ENCODE peak calls at places on chromosomes 5 and 9, in seven cellular contexts. F is breast epithelium, U is adrenal gland, J is A549, E is neural progenitor cell, A is pancreas, K is foreskin keratinocyte. P is an unnamed sample.

GRCh38 chr5:43073597-43074546 is 33.8 kb upstream of the ANXA2R start:
- DNase-seq in F (no peak), U (peak; percentile 50), J (peak; percentile 41), E (peak; percentile 46), A (no peak), K (no peak), P (no peak)

GRCh38 chr5:2530609-2531008 is 220.9 kb downstream of the IRX2 start:
- DNase-seq in F (no peak), U (no peak), J (no peak), E (no peak), A (no peak), K (no peak), P (no peak)

GRCh38 chr5:75465480-75465879 is 45.9 kb downstream of the CERT1 start:
- DNase-seq in F (no peak), U (no peak), J (no peak), E (no peak), A (no peak), K (no peak), P (no peak)

GRCh38 chr5:1489754-1490153 is 34.0 kb downstream of the LPCAT1 start:
- DNase-seq in F (no peak), U (no peak), J (no peak), E (no peak), A (no peak), K (no peak), P (no peak)

GRCh38 chr5:131997026-131997726 is 14.3 kb downstream of the ACSL6 start:
- DNase-seq in F (no peak), U (no peak), J (no peak), E (no peak), A (no peak), K (no peak), P (no peak)

GRCh38 chr5:33438996-33439395 is 1.8 kb upstream of the TARS1 start:
- DNase-seq in F (no peak), U (no peak), J (no peak), E (no peak), A (no peak), K (no peak), P (no peak)

GRCh38 chr5:37400501-37400900 is 21.4 kb downstream of the WDR70 start:
- DNase-seq in F (no peak), U (no peak), J (no peak), E (no peak), A (no peak), K (no peak), P (no peak)

GRCh38 chr5:154312571-154312970 is 122.0 kb downstream of the GALNT10 start:
- DNase-seq in F (no peak), U (no peak), J (no peak), E (no peak), A (no peak), K (no peak), P (peak; percentile 30)

GRCh38 chr9:121376214-121376830 is 6.3 kb upstream of the STOM start:
- DNase-seq in F (no peak), U (no peak), J (no peak), E (no peak), A (no peak), K (no peak), P (no peak)

GRCh38 chr5:1930880-1931589 is 48.3 kb upstream of the IRX4 start:
- DNase-seq in F (no peak), U (no peak), J (no peak), E (peak; percentile 72), A (peak; percentile 39), K (peak; percentile 17), P (peak; percentile 27)

GRCh38 chr5:66850354-66851075 is 254.3 kb downstream of the MAST4 start:
- DNase-seq in F (no peak), U (no peak), J (no peak), E (no peak), A (no peak), K (peak; percentile 95), P (peak; percentile 65)

GRCh38 chr5:115875447-115875846 is 33.7 kb downstream of the AP3S1 start:
- DNase-seq in F (no peak), U (no peak), J (no peak), E (peak; percentile 26), A (no peak), K (no peak), P (no peak)

GRCh38 chr9:129176786-129177442 is 1.1 kb downstream of the IER5L start:
- DNase-seq in F (no peak), U (peak; percentile 56), J (no peak), E (peak; percentile 75), A (peak; percentile 59), K (no peak), P (peak; percentile 55)

GRCh38 chr9:122007837-122008236 is 85.3 kb downstream of the TTLL11 start:
- DNase-seq in F (no peak), U (no peak), J (no peak), E (no peak), A (no peak), K (no peak), P (no peak)

GRCh38 chr9:126158591-126159519 is 167.8 kb upstream of the MVB12B start:
- DNase-seq in F (no peak), U (no peak), J (no peak), E (no peak), A (no peak), K (no peak), P (no peak)

GRCh38 chr9:70127036-70127435 is 83.4 kb downstream of the MAMDC2 start:
- DNase-seq in F (no peak), U (no peak), J (no peak), E (no peak), A (no peak), K (no peak), P (no peak)

GRCh38 chr9:120919639-120920494 is 6.7 kb downstream of the TRAF1 start:
- DNase-seq in F (no peak), U (no peak), J (no peak), E (no peak), A (no peak), K (no peak), P (no peak)

GRCh38 chr5:33297760-33298216 is 143.0 kb upstream of the TARS1 start:
- DNase-seq in F (no peak), U (no peak), J (no peak), E (no peak), A (no peak), K (no peak), P (no peak)

GRCh38 chr5:38208782-38209378 is 49.5 kb upstream of the EGFLAM start:
- DNase-seq in F (no peak), U (peak; percentile 43), J (peak; percentile 19), E (peak; percentile 68), A (no peak), K (peak; percentile 12), P (peak; percentile 58)

GRCh38 chr9:114006931-114007691 is 71.0 kb downstream of the AMBP start:
- DNase-seq in F (peak; percentile 16), U (peak; percentile 24), J (no peak), E (no peak), A (peak; percentile 19), K (no peak), P (no peak)

GRCh38 chr5:93342563-93343061 is 238.4 kb downstream of the NR2F1-AS1 start:
- DNase-seq in F (no peak), U (no peak), J (no peak), E (no peak), A (no peak), K (no peak), P (no peak)

GRCh38 chr5:92822183-92822582 is 758.8 kb downstream of the NR2F1-AS1 start:
- DNase-seq in F (no peak), U (no peak), J (no peak), E (no peak), A (no peak), K (no peak), P (no peak)

GRCh38 chr5:159695741-159696294 is 220.5 kb upstream of the ADRA1B start:
- DNase-seq in F (no peak), U (peak; percentile 22), J (no peak), E (no peak), A (no peak), K (no peak), P (no peak)

GRCh38 chr5:37926732-37927131 is 86.9 kb upstream of the GDNF start:
- DNase-seq in F (no peak), U (no peak), J (no peak), E (no peak), A (no peak), K (peak; percentile 75), P (peak; percentile 57)

GRCh38 chr9:34377402-34377741 is 674 bp upstream of the MYORG start:
- DNase-seq in F (peak; percentile 38), U (peak; percentile 65), J (peak; percentile 21), E (peak; percentile 47), A (peak; percentile 76), K (no peak), P (peak; percentile 30)

GRCh38 chr5:176744584-176744965 is 65.8 kb upstream of the UNC5A start:
- DNase-seq in F (no peak), U (no peak), J (peak; percentile 28), E (peak; percentile 53), A (no peak), K (no peak), P (no peak)
- TF ChIP-seq CTCF in F (no peak), U (peak; percentile 28), J (peak; percentile 32), E (peak; percentile 64), A (no peak), K (peak; percentile 46), P (no peak)

GRCh38 chr9:91421022-91421765 is 2.4 kb downstream of the NFIL3 start:
- DNase-seq in F (no peak), U (peak; percentile 49), J (no peak), E (peak; percentile 80), A (peak; percentile 44), K (no peak), P (peak; percentile 51)
- H3K27ac ChIP-seq in F (peak overlapping the region; percentile 93), U (peak overlapping the region; percentile 98), J (peak overlapping the region; percentile 15), E (no peak overlapping the region), A (peak overlapping the region; percentile 97), K (peak overlapping the region; percentile 85), P (peak overlapping the region; percentile 76)

DNA sequence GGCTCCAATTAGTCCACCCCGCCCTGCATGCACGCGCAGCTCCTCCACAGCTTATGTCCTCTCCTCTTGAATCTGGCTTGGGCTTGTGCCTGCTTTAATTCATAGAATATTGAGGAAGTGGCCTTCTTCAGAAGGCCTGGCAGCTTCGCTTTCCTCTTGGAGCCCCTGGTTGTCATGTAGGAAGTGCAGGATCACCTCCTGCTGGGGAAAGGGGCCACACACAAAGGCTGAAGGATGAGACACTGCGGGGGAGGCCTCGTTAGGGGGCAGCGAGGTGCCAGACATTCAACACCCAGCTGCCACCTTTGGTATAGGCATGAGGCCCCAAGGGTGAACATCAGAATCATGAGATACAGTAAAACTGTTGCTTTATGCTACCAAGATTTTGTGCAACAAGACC is 2.7 kb upstream of the CNOT6 start:
- DNase-seq in F (no peak), U (no peak), J (no peak), E (no peak), A (no peak), K (no peak), P (no peak)
- TF ChIP-seq CTCF in F (no peak), U (no peak), J (no peak), E (no peak), A (no peak), K (no peak), P (no peak)

DNA sequence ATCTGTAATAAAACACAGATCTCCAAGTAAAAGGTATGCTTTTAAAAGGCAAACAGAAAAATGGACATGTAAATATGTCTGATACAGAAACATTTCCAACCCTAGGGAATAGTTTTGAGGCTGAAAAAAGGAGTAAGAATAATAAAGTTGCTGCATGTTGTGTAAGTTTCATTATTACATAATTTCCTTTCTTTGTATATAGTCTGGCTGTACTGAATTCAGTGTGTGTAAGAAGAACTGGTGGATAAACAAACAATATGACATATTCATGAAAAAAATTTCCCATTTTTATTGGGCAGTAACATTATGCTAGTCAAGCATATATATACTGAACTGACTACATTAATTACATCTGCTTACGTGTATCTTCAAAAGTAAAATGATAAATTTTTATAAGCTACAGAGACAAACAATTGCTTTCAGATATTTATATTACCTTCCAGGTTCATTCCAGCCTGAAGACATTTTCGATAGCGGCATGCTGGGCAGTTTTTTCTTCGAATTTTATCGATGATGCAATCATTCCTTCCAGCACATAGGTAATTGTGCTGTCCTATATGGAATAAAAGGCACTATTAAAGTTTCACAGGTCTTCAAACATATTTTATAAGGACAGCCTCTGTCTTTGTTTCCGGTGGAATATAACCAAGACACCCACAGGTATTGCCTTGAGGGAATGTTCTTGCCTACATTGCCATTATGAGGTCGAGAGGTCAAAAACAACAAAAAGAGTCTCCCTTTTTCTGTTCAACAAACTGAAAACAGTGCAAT is 93.6 kb downstream of the NR3C1 start:
- DNase-seq in F (no peak), U (no peak), J (no peak), E (no peak), A (no peak), K (no peak), P (peak; percentile 16)
- H3K27ac ChIP-seq in F (no peak overlapping the region), U (no peak overlapping the region), J (no peak overlapping the region), E (no peak overlapping the region), A (no peak overlapping the region), K (peak overlapping the region; percentile 37), P (no peak overlapping the region)

P was measured in RWPE1.